ENCODE peak calls at places on chromosomes 2 and 18, in six cellular contexts. E is activated CD8-positive, alpha-beta memory T cell treated with anti-CD3 and anti-CD28 coated beads, Interleukin-2, amount 50 U/mL, for 48 hours; Y is neuronal stem cell; S is NCI-H2081; F is nephron progenitor cell; Z is H1. B is an unnamed sample.

GRCh38 chr18:78948221-78948620 is 31.4 kb upstream of the SALL3 start:
- DNase-seq in E (no peak), S (no peak), Y (no peak), Z (no peak), F (no peak), B (no peak)

GRCh38 chr2:172821370-172822338 is 86.0 kb downstream of the RAPGEF4 start:
- DNase-seq in E (no peak), Z (no peak), Y (no peak), F (no peak), S (no peak), B (no peak)

GRCh38 chr18:57542801-57543427 is 43.6 kb downstream of the FECH start:
- DNase-seq in F (peak; percentile 23), Z (no peak), Y (no peak), E (no peak), S (no peak), B (peak; percentile 38)

GRCh38 chr2:71832388-71832787 is 315.3 kb downstream of the CYP26B1 start:
- DNase-seq in S (no peak), E (no peak), Y (no peak), Z (no peak), F (no peak), B (no peak)

GRCh38 chr18:44895176-44895798 is 214.6 kb downstream of the SETBP1 start:
- DNase-seq in E (no peak), F (no peak), S (peak; percentile 1), Z (no peak), Y (no peak), B (no peak)

GRCh38 chr2:45571940-45572339 is 39.1 kb downstream of the SRBD1 start:
- DNase-seq in Z (no peak), Y (no peak), F (no peak), E (no peak), S (no peak), B (no peak)

GRCh38 chr18:46497129-46497528 is 159.9 kb downstream of the LOXHD1 start:
- DNase-seq in Z (no peak), E (peak; percentile 64), Y (peak; percentile 79), S (no peak), F (peak; percentile 91), B (no peak)

GRCh38 chr2:172921538-172922236 is 154.0 kb upstream of the MAP3K20 start:
- DNase-seq in Y (no peak), S (no peak), E (no peak), F (no peak), Z (no peak), B (no peak)

GRCh38 chr2:84821806-84822205 is 59.1 kb downstream of the TRABD2A start:
- DNase-seq in F (no peak), Y (no peak), Z (no peak), E (no peak), S (no peak), B (no peak)

GRCh38 chr18:36352384-36352783 is 54.9 kb downstream of the FHOD3 start:
- DNase-seq in S (no peak), F (no peak), Y (no peak), E (no peak), Z (no peak), B (no peak)

GRCh38 chr2:191555092-191555742 is 122.7 kb upstream of the NABP1 start:
- DNase-seq in Z (peak; percentile 44), S (peak; percentile 84), F (peak; percentile 88), Y (peak; percentile 76), E (peak; percentile 89), B (peak; percentile 56)

GRCh38 chr2:241316825-241317224 is 1.1 kb downstream of the SEPTIN2 start:
- DNase-seq in F (no peak), E (no peak), Y (no peak), S (no peak), Z (no peak), B (no peak)